ENCODE peak calls at places on chromosomes 12 and 14, in six cellular contexts. I, O, A, U, X and Z are unnamed samples.

GRCh38 chr12:24821691-24822090 is 127.2 kb downstream of the BCAT1 start:
- DNase-seq in O (no peak), X (no peak), A (no peak), I (no peak), U (no peak), Z (no peak)

GRCh38 chr14:20675669-20676068 is 8.7 kb upstream of the RNASE4 start:
- DNase-seq in A (no peak), X (no peak), U (no peak), I (no peak), O (no peak), Z (no peak)

GRCh38 chr12:22658214-22658613 is 33.2 kb downstream of the ETNK1 start:
- DNase-seq in U (no peak), X (no peak), I (no peak), O (no peak), A (no peak), Z (no peak)

GRCh38 chr14:103436533-103436932 is 51.3 kb downstream of the MARK3 start:
- DNase-seq in I (no peak), X (no peak), U (no peak), A (no peak), O (no peak), Z (no peak)

GRCh38 chr12:32089156-32089950 is 17.3 kb upstream of the BICD1 start:
- DNase-seq in U (no peak), A (no peak), I (no peak), X (no peak), O (no peak), Z (no peak)

GRCh38 chr12:40969796-40970195 is 218.3 kb upstream of the PDZRN4 start:
- DNase-seq in A (no peak), O (no peak), U (no peak), X (no peak), I (no peak), Z (no peak)

GRCh38 chr12:2403221-2403976 is 350.6 kb downstream of the CACNA1C start:
- DNase-seq in X (no peak), U (no peak), O (no peak), I (no peak), A (no peak), Z (no peak)

GRCh38 chr12:1474059-1474537 is 120.3 kb downstream of the FBXL14 start:
- DNase-seq in X (no peak), O (no peak), U (no peak), I (no peak), A (no peak), Z (no peak)

GRCh38 chr14:59690426-59690825 is 113.8 kb upstream of the CCDC175 start:
- DNase-seq in U (no peak), A (no peak), O (no peak), X (no peak), I (no peak), Z (no peak)

GRCh38 chr12:82329508-82329907 is 28.7 kb downstream of the CCDC59 start:
- DNase-seq in I (no peak), U (no peak), O (no peak), X (no peak), A (no peak), Z (no peak)